ENCODE peak calls at places on chromosomes 12 and 14, in six cellular contexts. T is NCI-H345, N is stomach, Z is ACHN, C is fibroblast of pulmonary artery, F is foreskin melanocyte. D is an unnamed sample.

GRCh38 chr12:67415473-67415872 is 146.3 kb downstream of the CAND1 start:
- DNase-seq in F (no peak), T (peak), C (peak), N (no peak), Z (peak), D (peak)

GRCh38 chr14:92549853-92550244 is 36.3 kb downstream of the RIN3 start:
- DNase-seq in N (no peak), Z (no peak), T (no peak), F (peak), C (peak), D (peak)

GRCh38 chr12:132904718-132905328 is 17.4 kb upstream of the CHFR start:
- DNase-seq in Z (no peak), F (no peak), N (peak), T (no peak), C (peak), D (no peak)

GRCh38 chr14:61524211-61524806 is 171.0 kb upstream of the HIF1A start:
- DNase-seq in N (no peak), Z (peak), C (peak), T (peak), F (peak), D (peak)

GRCh38 chr12:88691811-88692210 is 111.5 kb upstream of the KITLG start:
- DNase-seq in T (no peak), C (peak), Z (no peak), N (no peak), F (no peak), D (no peak)

GRCh38 chr14:95388699-95389098 is 69.0 kb upstream of the CLMN start:
- DNase-seq in C (peak), N (no peak), Z (no peak), F (no peak), T (no peak), D (no peak)

GRCh38 chr12:132327351-132328171 is 1.8 kb downstream of the GALNT9 start:
- DNase-seq in T (no peak), N (no peak), Z (peak), F (peak), C (peak), D (peak)

GRCh38 chr14:73289729-73290128 is 52.4 kb downstream of the PAPLN start:
- DNase-seq in F (no peak), T (no peak), C (no peak), N (no peak), Z (no peak), D (no peak)

GRCh38 chr14:80465541-80466220 is 254.4 kb upstream of the DIO2 start:
- DNase-seq in F (no peak), C (no peak), Z (no peak), N (no peak), T (no peak), D (no peak)

GRCh38 chr14:22386924-22387775 is 201.9 kb downstream of the DAD1 start:
- DNase-seq in T (peak), C (peak), N (peak), Z (peak), F (peak), D (peak)

GRCh38 chr12:113244015-113244983 is 23.0 kb downstream of the TPCN1 start:
- DNase-seq in C (peak), N (peak), T (peak), Z (peak), F (peak), D (peak)

GRCh38 chr12:20044836-20045235 is 323.5 kb upstream of the PDE3A start:
- DNase-seq in N (no peak), T (no peak), F (no peak), Z (no peak), C (peak), D (no peak)

GRCh38 chr12:100675432-100675831 is 101.9 kb downstream of the GAS2L3 start:
- DNase-seq in N (no peak), F (peak), T (peak), C (peak), Z (peak), D (peak)

GRCh38 chr12:124837958-124838803 is 25.5 kb downstream of the SCARB1 start:
- DNase-seq in T (peak), C (peak), Z (peak), F (peak), N (peak), D (peak)

GRCh38 chr14:70143306-70143705 is 45.4 kb downstream of the SLC8A3 start:
- DNase-seq in Z (no peak), F (no peak), C (no peak), T (no peak), N (no peak), D (no peak)

GRCh38 chr12:38555620-38556596 is 239.3 kb downstream of the ALG10B start:
- DNase-seq in T (no peak), N (no peak), C (no peak), Z (no peak), F (no peak), D (peak)

GRCh38 chr14:66476964-66477363 is 9.2 kb upstream of the CCDC196 start:
- DNase-seq in Z (no peak), T (no peak), N (no peak), F (no peak), C (peak), D (no peak)

GRCh38 chr12:70962226-70962794 is 41.8 kb upstream of the PTPRR start:
- DNase-seq in T (no peak), N (no peak), F (peak), Z (no peak), C (no peak), D (no peak)

GRCh38 chr12:86044396-86044795 is 170.3 kb downstream of the NTS start:
- DNase-seq in T (no peak), Z (no peak), N (no peak), C (no peak), F (no peak), D (no peak)

GRCh38 chr14:33356167-33356566 is 417.5 kb downstream of the NPAS3 start:
- DNase-seq in T (no peak), N (no peak), Z (no peak), C (no peak), F (no peak), D (no peak)

GRCh38 chr14:92973798-92974372 is 50.9 kb downstream of the CHGA start:
- DNase-seq in N (no peak), T (no peak), Z (no peak), C (no peak), F (no peak), D (no peak)

GRCh38 chr12:1630827-1631591 is 2.0 kb downstream of the WNT5B start:
- DNase-seq in C (no peak), F (no peak), T (no peak), N (no peak), Z (no peak), D (no peak)

GRCh38 chr12:75976113-75976512 is 55.5 kb downstream of the PHLDA1 start:
- DNase-seq in T (no peak), N (no peak), F (no peak), C (no peak), Z (no peak), D (no peak)

GRCh38 chr12:128763395-128763794 is 60.4 kb downstream of the SLC15A4 start:
- DNase-seq in F (no peak), T (no peak), Z (no peak), C (no peak), N (no peak), D (no peak)

GRCh38 chr14:66403183-66403582 is 83.0 kb upstream of the CCDC196 start:
- DNase-seq in N (no peak), T (peak), F (no peak), C (peak), Z (peak), D (peak)

GRCh38 chr12:58978717-58979116 is 58.4 kb upstream of the LRIG3 start:
- DNase-seq in C (no peak), T (no peak), Z (no peak), F (no peak), N (no peak), D (no peak)

GRCh38 chr14:70139384-70139783 is 49.4 kb downstream of the SLC8A3 start:
- DNase-seq in Z (no peak), C (no peak), N (no peak), F (no peak), T (no peak), D (no peak)

GRCh38 chr12:27869567-27869966 is 89.5 kb upstream of the MANSC4 start:
- DNase-seq in T (no peak), N (no peak), Z (no peak), C (peak), F (no peak), D (no peak)

D was measured in H4.